ENCODE peak calls at places on chromosomes 2 and 18, in six cellular contexts. W, I, K, T, G and L are unnamed samples.

GRCh38 chr18:23752796-23753195 is 63.5 kb downstream of the LAMA3 start:
- DNase-seq in W (no peak), I (no peak), K (peak), T (no peak), G (no peak), L (no peak)

GRCh38 chr2:468631-469310 is 180.9 kb upstream of the ALKAL2 start:
- DNase-seq in W (no peak), I (no peak), K (no peak), T (peak), G (no peak), L (no peak)

GRCh38 chr2:200272320-200272719 is 34.2 kb upstream of the SPATS2L start:
- DNase-seq in W (no peak), I (no peak), K (no peak), T (no peak), G (no peak), L (no peak)

GRCh38 chr2:30361751-30362394 is 85.2 kb upstream of the LCLAT1 start:
- DNase-seq in W (no peak), I (no peak), K (no peak), T (peak), G (no peak), L (no peak)

GRCh38 chr2:18514838-18515461 is 45.5 kb downstream of the RDH14 start:
- DNase-seq in W (peak), I (no peak), K (no peak), T (no peak), G (no peak), L (no peak)

GRCh38 chr18:45164551-45164950 is 450.7 kb upstream of the SLC14A2 start:
- DNase-seq in W (no peak), I (no peak), K (no peak), T (no peak), G (no peak), L (no peak)

GRCh38 chr18:40004246-40004645 is 1950.8 kb upstream of the PIK3C3 start:
- DNase-seq in W (no peak), I (no peak), K (no peak), T (no peak), G (no peak), L (no peak)

GRCh38 chr2:174662459-174662858 is 64.9 kb upstream of the WIPF1 start:
- DNase-seq in W (no peak), I (no peak), K (no peak), T (peak), G (no peak), L (no peak)

GRCh38 chr18:78603584-78603983 is 376.0 kb upstream of the SALL3 start:
- DNase-seq in W (no peak), I (no peak), K (no peak), T (no peak), G (no peak), L (peak)

GRCh38 chr2:72117029-72117428 is 30.6 kb downstream of the CYP26B1 start:
- DNase-seq in W (no peak), I (no peak), K (no peak), T (no peak), G (no peak), L (no peak)

GRCh38 chr2:72135921-72136320 is 11.7 kb downstream of the CYP26B1 start:
- DNase-seq in W (no peak), I (no peak), K (no peak), T (no peak), G (no peak), L (no peak)

GRCh38 chr2:136376798-136377211 is 258.9 kb upstream of the CXCR4 start:
- DNase-seq in W (no peak), I (no peak), K (no peak), T (peak), G (no peak), L (no peak)

GRCh38 chr2:188695953-188696352 is 278.2 kb upstream of the COL3A1 start:
- DNase-seq in W (no peak), I (no peak), K (no peak), T (peak), G (no peak), L (no peak)

GRCh38 chr2:100283724-100284501 is 38.4 kb downstream of the LONRF2 start:
- DNase-seq in W (no peak), I (no peak), K (no peak), T (peak), G (no peak), L (no peak)

GRCh38 chr2:9179572-9180201 is 26.9 kb upstream of the ASAP2 start:
- DNase-seq in W (no peak), I (peak), K (no peak), T (peak), G (no peak), L (no peak)

GRCh38 chr18:58584219-58585127 is 44.4 kb downstream of the ALPK2 start:
- DNase-seq in W (no peak), I (no peak), K (no peak), T (peak), G (no peak), L (no peak)

GRCh38 chr2:157363612-157364101 is 38.0 kb upstream of the ERMN start:
- DNase-seq in W (peak), I (no peak), K (no peak), T (no peak), G (no peak), L (no peak)

GRCh38 chr2:68796306-68796905 is 61.8 kb downstream of the ARHGAP25 start:
- DNase-seq in W (no peak), I (no peak), K (no peak), T (no peak), G (no peak), L (no peak)

GRCh38 chr2:142472382-142472781 is 341.6 kb upstream of the LRP1B start:
- DNase-seq in W (no peak), I (no peak), K (no peak), T (no peak), G (no peak), L (no peak)

GRCh38 chr2:120470041-120470716 is 124.2 kb downstream of the INHBB start:
- DNase-seq in W (no peak), I (peak), K (no peak), T (peak), G (no peak), L (no peak)

GRCh38 chr2:238069877-238070276 is 9.1 kb downstream of the SCLY start:
- DNase-seq in W (no peak), I (no peak), K (no peak), T (no peak), G (no peak), L (peak)

GRCh38 chr18:72965616-72966015 is 97.8 kb upstream of the NETO1 start:
- DNase-seq in W (no peak), I (no peak), K (no peak), T (no peak), G (no peak), L (no peak)

GRCh38 chr2:177362499-177362898 is 30.1 kb upstream of the AGPS start:
- DNase-seq in W (no peak), I (no peak), K (peak), T (no peak), G (no peak), L (no peak)

GRCh38 chr2:26352892-26353291 is 6.3 kb upstream of the ADGRF3 start:
- DNase-seq in W (no peak), I (no peak), K (no peak), T (peak), G (no peak), L (no peak)

GRCh38 chr2:240732911-240733622 is 41.4 kb downstream of the AQP12A start:
- DNase-seq in W (peak), I (no peak), K (no peak), T (no peak), G (no peak), L (no peak)

GRCh38 chr2:240732184-240732583 is 40.5 kb downstream of the AQP12A start:
- DNase-seq in W (no peak), I (no peak), K (no peak), T (no peak), G (no peak), L (no peak)

GRCh38 chr2:240734756-240735155 is 43.1 kb downstream of the AQP12A start:
- DNase-seq in W (no peak), I (no peak), K (no peak), T (no peak), G (no peak), L (no peak)

GRCh38 chr2:240735476-240735875 is 43.8 kb downstream of the AQP12A start:
- DNase-seq in W (no peak), I (no peak), K (no peak), T (no peak), G (no peak), L (no peak)

DNA sequence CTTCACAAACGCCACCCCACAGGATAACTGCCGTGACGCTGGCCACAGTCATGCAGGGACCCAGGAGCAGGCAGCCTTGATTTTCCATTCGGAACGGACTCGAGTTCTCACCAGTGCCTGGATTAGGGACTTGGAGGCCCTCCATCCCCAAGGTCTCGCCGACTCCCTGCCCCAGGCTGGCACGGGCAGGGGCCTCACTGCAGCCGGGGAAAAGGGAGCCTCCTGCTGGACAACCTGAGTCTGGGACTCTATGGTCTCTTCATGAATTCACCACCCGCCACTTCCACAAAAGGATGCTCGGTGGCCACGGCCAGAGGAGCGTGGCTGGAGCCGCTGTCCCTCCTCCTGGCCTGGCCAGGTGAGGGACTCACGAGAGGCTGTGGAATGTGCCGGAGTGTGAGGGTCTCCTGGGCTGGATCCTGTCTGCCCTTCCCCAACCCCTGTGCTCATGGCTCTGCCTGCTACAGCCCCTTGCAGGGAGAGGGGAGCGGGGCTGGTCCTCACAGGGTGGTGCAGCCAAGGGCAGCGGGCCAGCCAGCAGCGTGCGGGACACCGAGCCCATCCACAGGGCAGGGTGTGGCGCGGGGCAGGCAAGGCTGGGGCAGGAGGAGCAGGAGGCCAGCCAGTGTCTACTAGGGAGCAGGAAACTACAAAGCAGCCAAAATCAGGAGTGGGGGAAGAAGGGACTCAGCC is 42.3 kb downstream of the AQP12A start:
- DNase-seq in W (peak), I (no peak), K (no peak), T (no peak), G (peak), L (no peak)
- TF ChIP-seq CTCF in W (peak), I (no peak), K (no peak), T (no peak), G (no peak), L (no peak)

DNA sequence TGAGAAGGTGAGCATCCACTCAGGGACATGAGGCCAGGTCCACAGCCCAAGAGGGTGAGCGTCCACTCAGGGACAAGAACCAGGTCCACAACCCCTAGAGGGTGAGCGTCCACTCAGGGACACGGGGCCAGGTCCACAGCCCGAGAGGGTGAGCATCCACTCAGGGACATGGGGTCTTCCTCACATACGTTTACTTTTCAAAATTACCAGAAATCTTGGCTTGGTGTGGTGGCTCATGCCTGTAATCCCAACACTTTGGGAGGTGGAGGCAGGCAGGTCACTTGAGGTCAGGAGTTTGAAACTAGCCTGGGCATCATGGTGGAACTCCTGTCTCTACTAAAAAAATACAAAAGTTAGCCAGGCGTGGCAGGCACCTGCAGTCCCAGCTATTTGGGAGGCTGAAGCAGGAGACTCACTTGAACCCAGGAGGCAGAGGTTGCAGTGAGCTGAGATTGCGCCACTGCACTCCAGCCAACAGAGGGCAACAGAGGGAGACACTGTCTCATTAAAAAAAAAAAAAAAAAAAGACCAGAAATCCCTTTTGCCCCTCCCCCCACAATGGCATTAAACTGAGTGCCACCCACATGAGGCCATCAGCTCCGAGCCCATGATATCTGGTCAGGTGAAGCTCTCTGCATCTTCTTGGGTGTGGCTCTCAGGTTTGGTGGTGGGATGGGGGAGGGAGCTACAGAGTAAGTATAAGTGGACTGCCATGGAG is 9.0 kb upstream of the MBP start:
- DNase-seq in W (no peak), I (no peak), K (no peak), T (no peak), G (no peak), L (no peak)
- TF ChIP-seq CTCF in W (peak), I (no peak), K (no peak), T (no peak), G (no peak), L (peak)

GRCh38 chr2:193963472-193964119 is 1693.4 kb upstream of the SLC39A10 start:
- DNase-seq in W (peak), I (no peak), K (no peak), T (peak), G (peak), L (no peak)
- TF ChIP-seq CTCF in W (peak), I (no peak), K (peak), T (peak), G (no peak), L (peak)

DNA sequence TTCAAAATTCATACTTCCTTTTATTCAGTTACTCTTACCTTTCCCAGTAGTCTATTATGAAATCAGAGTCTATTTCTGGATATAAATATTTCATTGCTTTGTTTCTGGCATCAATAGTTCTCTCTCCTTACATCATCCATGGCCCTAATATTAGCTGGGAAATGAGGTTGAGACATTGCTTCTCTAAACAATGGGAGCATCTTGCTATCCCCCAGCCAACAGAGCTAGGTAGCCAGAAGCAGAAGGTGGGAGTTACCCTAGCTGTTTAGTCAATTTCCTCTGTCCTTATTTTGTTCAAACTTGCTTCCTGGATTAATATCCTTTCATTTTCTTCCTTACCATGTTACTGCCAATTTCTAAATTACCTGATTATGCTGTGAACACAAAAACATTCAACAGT is 160.7 kb upstream of the KCNJ3 start:
- DNase-seq in W (no peak), I (no peak), K (no peak), T (no peak), G (no peak), L (no peak)
- TF ChIP-seq CTCF in W (no peak), I (no peak), K (no peak), T (no peak), G (no peak), L (no peak)

DNA sequence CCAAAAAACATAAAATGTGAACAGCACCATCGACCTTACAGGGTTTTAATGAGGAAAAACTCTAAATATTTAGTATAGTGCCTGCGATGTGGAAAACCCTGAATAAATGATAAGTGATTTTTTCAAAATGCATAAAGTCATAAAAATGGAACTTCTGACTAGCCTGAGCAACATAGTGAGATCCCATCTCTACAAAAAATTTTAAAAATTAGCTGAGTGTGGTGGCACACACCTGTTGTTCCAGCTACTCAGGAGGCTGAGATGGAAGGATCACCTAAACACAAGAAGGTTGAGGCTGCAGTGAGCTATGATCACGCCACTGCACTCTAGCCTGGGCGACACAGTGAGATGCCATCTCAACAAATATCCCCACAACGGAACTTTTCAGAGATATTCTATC is 4.2 kb downstream of the GGCX start:
- DNase-seq in W (no peak), I (no peak), K (no peak), T (no peak), G (no peak), L (no peak)
- TF ChIP-seq CTCF in W (no peak), I (no peak), K (no peak), T (no peak), G (no peak), L (no peak)

GRCh38 chr2:198657520-198658121 is 800.1 kb downstream of the SATB2 start:
- DNase-seq in W (peak), I (no peak), K (peak), T (peak), G (no peak), L (no peak)
- TF ChIP-seq CTCF in W (peak), I (no peak), K (peak), T (peak), G (no peak), L (peak)

DNA sequence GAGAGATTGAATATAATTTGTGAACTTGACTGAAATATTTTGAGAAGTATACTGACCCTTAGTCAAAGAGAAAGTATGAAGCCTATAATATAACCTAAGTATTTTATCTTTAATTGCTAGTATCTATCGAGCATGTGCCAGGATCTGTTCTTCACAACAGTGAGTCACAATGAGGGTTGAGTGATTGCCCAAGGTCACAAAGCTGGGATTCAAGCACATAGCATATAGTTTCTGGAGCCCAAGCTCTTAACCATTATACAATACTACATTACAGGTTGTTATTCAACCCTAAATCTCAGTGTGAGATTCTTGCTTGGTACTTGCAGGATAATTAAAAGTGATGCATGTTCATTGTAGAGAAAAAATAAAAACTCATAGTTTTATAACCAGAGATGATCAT is 97.2 kb downstream of the RAB3GAP1 start:
- DNase-seq in W (no peak), I (no peak), K (no peak), T (peak), G (no peak), L (no peak)
- TF ChIP-seq CTCF in W (no peak), I (no peak), K (no peak), T (no peak), G (no peak), L (no peak)

GRCh38 chr2:222939208-222939846 is 78.5 kb downstream of the ACSL3 start:
- DNase-seq in W (peak), I (peak), K (no peak), T (peak), G (peak), L (no peak)
- TF ChIP-seq CTCF in W (peak), I (no peak), K (peak), T (peak), G (peak), L (peak)